ENCODE peak calls at places on chromosome 2, in nine cellular contexts. W, G, K, D, Q, B, M, I and X are unnamed samples.
A peak's percentile ranks its signal among the peaks of the same experiment; 100 is the strongest.

GRCh38 chr2:6203297-6203959 is 511.2 kb downstream of the SOX11 start:
- DNase-seq in M (peak; percentile 52), B (no peak), K (no peak), D (no peak), G (peak; percentile 47), I (no peak), Q (no peak), W (no peak), X (no peak)

GRCh38 chr2:206011795-206012194 is 74.2 kb downstream of the INO80D start:
- DNase-seq in G (peak; percentile 62), Q (no peak), W (no peak), D (no peak), K (no peak), M (no peak), I (no peak), B (no peak), X (no peak)

GRCh38 chr2:241771286-241772062 is 5.1 kb upstream of the GAL3ST2 start:
- DNase-seq in W (no peak), B (no peak), D (peak; percentile 2), Q (no peak), M (peak; percentile 16), I (peak; percentile 87), K (peak; percentile 65), G (peak; percentile 34), X (no peak)

GRCh38 chr2:44137048-44137447 is 31.6 kb upstream of the PPM1B start:
- DNase-seq in G (no peak), B (no peak), I (no peak), K (no peak), Q (no peak), W (no peak), D (no peak), M (no peak), X (no peak)

GRCh38 chr2:30511122-30512083 is 64.4 kb downstream of the LCLAT1 start:
- DNase-seq in D (no peak), G (peak; percentile 32), I (peak; percentile 29), W (peak; percentile 26), K (peak; percentile 46), M (peak; percentile 64), B (no peak), Q (no peak), X (no peak)

GRCh38 chr2:43010428-43011141 is 215.8 kb downstream of the ZFP36L2 start:
- DNase-seq in M (no peak), K (no peak), G (peak; percentile 42), I (no peak), B (no peak), D (peak; percentile 46), W (no peak), Q (no peak), X (no peak)

GRCh38 chr2:117856415-117857210 is 42.1 kb downstream of the DDX18 start:
- DNase-seq in G (peak; percentile 99), Q (no peak), B (no peak), D (no peak), W (no peak), M (peak; percentile 97), I (no peak), K (peak; percentile 92), X (no peak)

GRCh38 chr2:70516596-70516995 is 37.0 kb downstream of the TGFA start:
- DNase-seq in D (no peak), G (peak; percentile 75), W (no peak), Q (no peak), B (peak; percentile 16), I (no peak), M (no peak), K (no peak), X (no peak)

GRCh38 chr2:65901809-65902208 is 469.4 kb upstream of the SPRED2 start:
- DNase-seq in I (peak; percentile 66), D (no peak), K (no peak), G (no peak), W (no peak), B (no peak), M (no peak), Q (no peak), X (no peak)

GRCh38 chr2:26536371-26537068 is 58.6 kb upstream of the OTOF start:
- DNase-seq in G (no peak), M (no peak), W (no peak), Q (no peak), I (no peak), D (no peak), K (no peak), B (no peak), X (no peak)

GRCh38 chr2:25341753-25342371 is at the start of gene DNMT3A:
- DNase-seq in W (no peak), K (peak; percentile 81), B (peak; percentile 73), I (peak; percentile 92), D (peak; percentile 78), G (peak; percentile 68), Q (no peak), M (peak; percentile 13), X (no peak)

GRCh38 chr2:197434541-197435513 is at the start of gene SF3B1:
- DNase-seq in W (peak; percentile 97), G (peak; percentile 99), B (peak; percentile 99), Q (peak; percentile 94), M (peak; percentile 97), D (peak; percentile 99), K (peak; percentile 98), I (peak; percentile 99), X (peak; percentile 92)

GRCh38 chr2:127413782-127414743 is 4.2 kb upstream of the PROC start:
- DNase-seq in B (no peak), G (peak; percentile 22), W (no peak), D (no peak), I (no peak), Q (no peak), K (peak; percentile 57), M (peak; percentile 67), X (no peak)